ENCODE peak calls at places on chromosome 20, in four cellular contexts. G is thyroid gland; L is naive thymus-derived CD4-positive, alpha-beta T cell; M is neural progenitor cell. N is an unnamed sample.

GRCh38 chr20:53699085-53699717 is 105.6 kb upstream of the ZNF217 start:
- DNase-seq in G (no peak), L (no peak), M (no peak), N (no peak)

GRCh38 chr20:33666293-33667244 is at the start of gene ACTL10:
- DNase-seq in G (peak; percentile 100), L (peak; percentile 60), M (peak; percentile 89), N (peak; percentile 49)

GRCh38 chr20:35866446-35867202 is 87.7 kb downstream of the SCAND1 start:
- DNase-seq in G (no peak), L (no peak), M (no peak), N (no peak)

GRCh38 chr20:47546184-47547033 is 44.7 kb downstream of the NCOA3 start:
- DNase-seq in G (peak; percentile 57), L (no peak), M (no peak), N (no peak)

GRCh38 chr20:35908007-35908406 is 46.3 kb downstream of the SCAND1 start:
- DNase-seq in G (no peak), L (no peak), M (no peak), N (no peak)

GRCh38 chr20:63967330-63968135 is 2.2 kb downstream of the ZNF512B start:
- DNase-seq in G (no peak), L (no peak), M (no peak), N (no peak)

GRCh38 chr20:14069796-14070195 is 74.5 kb downstream of the MACROD2 start:
- DNase-seq in G (no peak), L (no peak), M (no peak), N (no peak)

GRCh38 chr20:41213150-41213820 is 75.9 kb downstream of the PLCG1 start:
- DNase-seq in G (peak; percentile 65), L (no peak), M (no peak), N (no peak)

GRCh38 chr20:63315982-63316491 is 23.1 kb downstream of the COL20A1 start:
- DNase-seq in G (peak; percentile 4), L (no peak), M (no peak), N (peak; percentile 8)

GRCh38 chr20:6075428-6076219 is 21.8 kb upstream of the LRRN4 start:
- DNase-seq in G (no peak), L (no peak), M (no peak), N (no peak)

GRCh38 chr20:47586648-47587306 is 85.1 kb downstream of the NCOA3 start:
- DNase-seq in G (no peak), L (no peak), M (peak; percentile 21), N (no peak)

GRCh38 chr20:44734938-44735337 is 10.7 kb upstream of the KCNK15 start:
- DNase-seq in G (no peak), L (no peak), M (peak; percentile 47), N (no peak)

GRCh38 chr20:49635171-49635570 is 67.2 kb upstream of the PTGIS start:
- DNase-seq in G (no peak), L (no peak), M (no peak), N (no peak)

GRCh38 chr20:2261105-2261504 is 34.7 kb upstream of the TGM3 start:
- DNase-seq in G (no peak), L (no peak), M (no peak), N (no peak)

GRCh38 chr20:64111841-64112641 is 4.7 kb upstream of the NPBWR2 start:
- DNase-seq in G (no peak), L (no peak), M (no peak), N (no peak)

GRCh38 chr20:38136421-38137245 is 28.4 kb downstream of the TGM2 start:
- DNase-seq in G (no peak), L (no peak), M (no peak), N (no peak)

DNA sequence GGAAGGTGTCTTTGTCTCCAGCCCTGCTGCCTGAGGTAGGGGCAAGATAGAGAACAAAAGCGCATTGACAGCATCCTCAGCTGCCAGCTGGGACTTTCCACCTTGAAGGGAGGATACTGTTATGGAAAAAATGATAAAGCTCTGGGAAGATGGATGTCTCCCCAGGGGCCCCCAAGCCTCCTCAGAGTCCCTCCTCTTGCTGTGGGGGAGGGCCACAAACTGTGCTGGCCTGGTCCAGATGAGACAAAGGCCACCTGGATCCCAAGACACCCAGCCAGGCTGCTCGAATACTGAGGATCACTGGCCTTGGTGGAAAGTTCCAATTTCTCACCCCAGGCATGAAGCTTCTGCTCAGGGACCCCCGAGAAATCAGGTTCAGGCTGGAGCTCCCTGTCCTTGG is 13.1 kb downstream of the REM1 start:
- DNase-seq in G (no peak), L (no peak), M (no peak), N (no peak)
- H3K9me3 ChIP-seq in G (no peaks in the 10 kb centered on the region), L (no peaks in the 10 kb centered on the region), M (peaks cover 14% of the 10 kb centered on the region), N (no peaks in the 10 kb centered on the region)

GRCh38 chr20:51306521-51307358 is 235.8 kb downstream of the NFATC2 start:
- DNase-seq in G (peak; percentile 67), L (peak; percentile 51), M (peak; percentile 89), N (peak; percentile 60)
- H3K9me3 ChIP-seq in G (no peaks in the 10 kb centered on the region), L (no peaks in the 10 kb centered on the region), M (no peaks in the 10 kb centered on the region), N (no peaks in the 10 kb centered on the region)

GRCh38 chr20:23192469-23192868 is 106.3 kb upstream of the CD93 start:
- DNase-seq in G (no peak), L (no peak), M (no peak), N (no peak)

GRCh38 chr20:23193985-23194384 is 107.9 kb upstream of the CD93 start:
- DNase-seq in G (no peak), L (no peak), M (no peak), N (no peak)

GRCh38 chr20:23199356-23199755 is 113.2 kb upstream of the CD93 start:
- DNase-seq in G (no peak), L (no peak), M (no peak), N (no peak)

GRCh38 chr20:23198815-23199214 is 112.7 kb upstream of the CD93 start:
- DNase-seq in G (no peak), L (no peak), M (no peak), N (no peak)

DNA sequence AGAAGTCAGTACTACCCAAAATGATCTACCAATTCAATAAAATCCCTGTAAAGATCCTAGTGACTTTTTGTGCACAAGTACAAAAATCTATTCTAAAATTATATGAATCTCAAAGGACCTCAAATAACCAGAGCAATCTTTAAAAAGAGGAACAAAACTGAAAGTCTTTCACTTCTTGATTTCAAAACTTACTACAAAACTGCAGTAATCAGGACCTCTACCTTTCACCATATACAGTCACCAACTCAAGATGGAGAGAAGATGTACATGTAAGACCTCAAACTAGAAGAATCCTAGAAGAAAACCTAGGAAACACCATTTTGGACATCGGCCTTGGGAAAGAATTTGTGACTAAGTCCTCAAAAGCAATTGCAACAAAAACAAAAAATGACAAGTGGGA is 109.5 kb upstream of the CD93 start:
- DNase-seq in G (no peak), L (no peak), M (no peak), N (no peak)
- H3K9me3 ChIP-seq in G (no peaks in the 10 kb centered on the region), L (no peaks in the 10 kb centered on the region), M (no peaks in the 10 kb centered on the region), N (no peaks in the 10 kb centered on the region)

GRCh38 chr20:39338977-39339376 is 376.8 kb downstream of the DHX35 start:
- DNase-seq in G (no peak), L (no peak), M (no peak), N (no peak)

GRCh38 chr20:39347626-39348025 is 385.5 kb downstream of the DHX35 start:
- DNase-seq in G (no peak), L (no peak), M (no peak), N (no peak)

DNA sequence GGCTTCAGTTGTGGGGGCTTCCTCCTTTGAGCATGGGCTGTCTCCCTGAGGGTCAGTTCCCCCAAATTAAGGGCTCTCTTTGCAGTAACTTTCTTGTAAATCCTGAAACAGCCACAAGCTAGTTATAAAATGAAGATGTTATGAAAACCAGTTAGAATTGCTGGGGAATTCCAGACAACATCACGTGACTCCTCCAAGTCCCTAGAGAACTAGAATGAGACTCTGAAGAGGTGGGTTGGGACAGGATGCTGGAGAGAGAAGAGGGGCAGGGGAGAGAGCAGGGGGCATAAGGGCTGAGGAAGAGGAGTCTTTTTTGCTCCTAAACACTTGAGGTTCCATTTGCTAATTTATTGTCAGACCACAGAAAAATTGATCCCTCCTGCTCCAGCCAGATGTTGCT is 380.3 kb downstream of the DHX35 start:
- DNase-seq in G (no peak), L (no peak), M (no peak), N (no peak)
- H3K9me3 ChIP-seq in G (no peaks in the 10 kb centered on the region), L (no peaks in the 10 kb centered on the region), M (no peaks in the 10 kb centered on the region), N (no peaks in the 10 kb centered on the region)

GRCh38 chr20:4138056-4138455 is 122.7 kb upstream of the RNF24 start:
- DNase-seq in G (no peak), L (no peak), M (no peak), N (no peak)

GRCh38 chr20:4134861-4135379 is 119.6 kb upstream of the RNF24 start:
- DNase-seq in G (no peak), L (no peak), M (no peak), N (no peak)

GRCh38 chr20:4135385-4136077 is 120.2 kb upstream of the RNF24 start:
- DNase-seq in G (no peak), L (no peak), M (no peak), N (no peak)

GRCh38 chr20:4136078-4136966 is 121.0 kb upstream of the RNF24 start:
- DNase-seq in G (no peak), L (no peak), M (no peak), N (no peak)

DNA sequence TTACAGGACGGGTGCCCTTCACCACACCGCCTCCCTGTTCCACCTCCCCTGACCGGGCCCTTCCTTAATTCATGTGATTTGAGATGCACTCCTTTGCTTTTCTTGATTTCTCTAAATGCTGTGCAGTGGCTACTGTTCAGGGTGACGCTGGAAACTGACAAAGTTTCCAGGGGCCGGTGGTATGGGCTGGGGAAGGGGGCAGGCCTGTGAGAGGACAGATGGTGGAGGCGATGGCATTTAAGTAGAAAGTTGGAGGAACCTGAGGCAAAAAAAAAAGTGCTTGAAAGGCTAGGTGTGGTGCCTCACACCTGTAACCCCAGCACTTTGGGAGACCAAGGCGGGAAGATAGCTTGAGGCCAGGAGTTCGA is 121.6 kb upstream of the RNF24 start:
- DNase-seq in G (no peak), L (no peak), M (no peak), N (no peak)
- H3K9me3 ChIP-seq in G (no peaks in the 10 kb centered on the region), L (no peaks in the 10 kb centered on the region), M (no peaks in the 10 kb centered on the region), N (no peaks in the 10 kb centered on the region)

DNA sequence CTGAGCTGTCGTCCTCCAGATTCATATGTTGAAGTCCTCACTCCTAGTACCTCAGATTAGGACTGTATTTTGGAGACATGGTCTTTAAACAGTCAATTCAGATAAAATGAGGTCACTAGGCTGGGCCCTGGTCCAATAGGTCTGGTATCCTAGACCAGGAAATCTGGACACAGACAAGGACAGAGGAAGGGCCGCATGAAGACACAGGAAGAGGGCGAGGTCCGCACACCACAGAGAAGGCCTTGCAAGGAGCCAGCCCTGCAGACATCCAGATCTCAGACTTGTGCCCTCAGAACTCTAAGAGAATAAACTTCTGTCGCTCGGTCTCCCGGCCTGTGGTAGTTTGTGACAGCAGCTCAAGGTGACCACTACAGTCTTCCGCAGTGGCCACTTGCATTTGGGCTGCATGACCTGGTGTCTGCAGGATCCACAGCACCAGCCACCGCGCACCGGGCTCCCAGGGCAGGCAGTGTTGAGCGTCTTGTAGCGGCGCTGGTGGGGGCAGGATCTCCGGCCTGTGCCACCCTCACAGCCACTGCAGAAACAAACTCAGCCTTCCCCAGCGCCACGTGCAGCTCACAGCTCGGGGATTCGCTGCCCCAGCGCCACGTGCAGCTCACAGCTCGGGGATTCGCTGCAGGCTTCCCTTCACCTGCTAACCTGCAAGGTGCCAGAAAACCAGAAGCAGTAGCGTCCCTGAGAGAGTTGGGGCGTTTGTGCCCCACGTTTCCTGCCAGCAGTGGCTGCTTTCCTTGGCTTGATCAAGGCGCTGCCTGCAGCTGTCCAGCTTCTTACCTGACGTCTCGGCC is 6.0 kb upstream of the RBM38 start:
- DNase-seq in G (peak; percentile 2), L (no peak), M (no peak), N (no peak)
- H3K9me3 ChIP-seq in G (no peaks in the 10 kb centered on the region), L (no peaks in the 10 kb centered on the region), M (no peaks in the 10 kb centered on the region), N (no peaks in the 10 kb centered on the region)

GRCh38 chr20:56805313-56805712 is 176.2 kb downstream of the TFAP2C start:
- DNase-seq in G (no peak), L (no peak), M (no peak), N (no peak)
- H3K9me3 ChIP-seq in G (no peaks in the 10 kb centered on the region), L (no peaks in the 10 kb centered on the region), M (no peaks in the 10 kb centered on the region), N (no peaks in the 10 kb centered on the region)